ENCODE peak calls at places on chromosomes 2 and 18, in four cellular contexts. Q is GM12891, B is IMR-90, O is prostate gland. E is an unnamed sample.

GRCh38 chr2:240917009-240917683 is 11.0 kb downstream of the CROCC2 start:
- DNase-seq in Q (no peak), B (no peak), O (no peak), E (no peak)

GRCh38 chr18:60024345-60024744 is 124.5 kb downstream of the PMAIP1 start:
- DNase-seq in Q (no peak), B (no peak), O (no peak), E (no peak)

GRCh38 chr2:205483122-205483521 is 199.2 kb upstream of the NRP2 start:
- DNase-seq in Q (no peak), B (no peak), O (no peak), E (no peak)

GRCh38 chr2:128424406-128424805 is 105.7 kb upstream of the HS6ST1 start:
- DNase-seq in Q (no peak), B (no peak), O (no peak), E (no peak)

GRCh38 chr2:40466332-40466731 is 14.4 kb upstream of the SLC8A1 start:
- DNase-seq in Q (no peak), B (no peak), O (no peak), E (no peak)

GRCh38 chr2:40546792-40547191 is 94.9 kb upstream of the SLC8A1 start:
- DNase-seq in Q (no peak), B (no peak), O (no peak), E (no peak)

GRCh38 chr2:98709530-98709929 is 21.4 kb downstream of the MGAT4A start:
- DNase-seq in Q (no peak), B (no peak), O (peak), E (no peak)

GRCh38 chr2:66095820-66096219 is 339.1 kb upstream of the MEIS1 start:
- DNase-seq in Q (no peak), B (no peak), O (no peak), E (no peak)

GRCh38 chr2:3280683-3281520 is 96.7 kb downstream of the EIPR1 start:
- DNase-seq in Q (no peak), B (no peak), O (no peak), E (no peak)

GRCh38 chr2:101864426-101864825 is 127.3 kb upstream of the IL1R2 start:
- DNase-seq in Q (no peak), B (no peak), O (no peak), E (no peak)

GRCh38 chr2:65913914-65914786 is 481.8 kb upstream of the SPRED2 start:
- DNase-seq in Q (no peak), B (no peak), O (no peak), E (no peak)

GRCh38 chr2:37795938-37796337 is 124.5 kb upstream of the CDC42EP3 start:
- DNase-seq in Q (no peak), B (peak), O (no peak), E (no peak)

GRCh38 chr2:9630001-9630749 is 622 bp downstream of the YWHAQ start:
- DNase-seq in Q (peak), B (peak), O (peak), E (no peak)

GRCh38 chr2:217611056-217611455 is 391.7 kb downstream of the TNS1 start:
- DNase-seq in Q (no peak), B (no peak), O (no peak), E (no peak)

GRCh38 chr18:55252053-55252675 is 292.9 kb upstream of the CCDC68 start:
- DNase-seq in Q (no peak), B (no peak), O (no peak), E (no peak)

GRCh38 chr2:175627405-175627804 is 374.7 kb downstream of the LNPK start:
- DNase-seq in Q (no peak), B (no peak), O (no peak), E (no peak)

GRCh38 chr18:43830905-43831304 is 553.6 kb upstream of the SYT4 start:
- DNase-seq in Q (no peak), B (no peak), O (no peak), E (no peak)

GRCh38 chr2:117336496-117336895 is 478.0 kb upstream of the DDX18 start:
- DNase-seq in Q (no peak), B (no peak), O (no peak), E (no peak)

GRCh38 chr2:233061007-233061590 is 957 bp downstream of the INPP5D start:
- DNase-seq in Q (no peak), B (no peak), O (no peak), E (no peak)

GRCh38 chr2:29281585-29281984 is 166.4 kb downstream of the CLIP4 start:
- DNase-seq in Q (no peak), B (peak), O (peak), E (peak)

GRCh38 chr2:62716768-62717167 is 11.3 kb downstream of the EHBP1 start:
- DNase-seq in Q (no peak), B (no peak), O (no peak), E (no peak)

GRCh38 chr2:239716536-239717318 is 308.4 kb downstream of the NDUFA10 start:
- DNase-seq in Q (no peak), B (no peak), O (no peak), E (no peak)

GRCh38 chr2:239726631-239727181 is 298.4 kb downstream of the NDUFA10 start:
- DNase-seq in Q (no peak), B (no peak), O (no peak), E (no peak)

GRCh38 chr2:66525609-66526008 is 90.7 kb downstream of the MEIS1 start:
- DNase-seq in Q (no peak), B (no peak), O (no peak), E (no peak)

GRCh38 chr2:205806126-205806905 is 124.0 kb downstream of the NRP2 start:
- DNase-seq in Q (no peak), B (no peak), O (no peak), E (no peak)

GRCh38 chr2:219598308-219599078 is 836 bp downstream of the STK11IP start:
- DNase-seq in Q (no peak), B (no peak), O (no peak), E (no peak)

GRCh38 chr18:12478269-12479057 is 70.7 kb downstream of the PRELID3A start:
- DNase-seq in Q (no peak), B (no peak), O (no peak), E (no peak)

GRCh38 chr18:12477606-12478005 is 69.9 kb downstream of the PRELID3A start:
- DNase-seq in Q (no peak), B (no peak), O (no peak), E (no peak)

GRCh38 chr18:12476955-12477354 is 69.2 kb downstream of the PRELID3A start:
- DNase-seq in Q (no peak), B (no peak), O (no peak), E (no peak)

GRCh38 chr18:12474876-12475275 is 67.1 kb downstream of the PRELID3A start:
- DNase-seq in Q (no peak), B (peak), O (no peak), E (no peak)

GRCh38 chr18:12479982-12480381 is 72.3 kb downstream of the PRELID3A start:
- DNase-seq in Q (no peak), B (peak), O (no peak), E (no peak)
- TF ChIP-seq POLR2A in Q (no peak), B (no peak), O (no peak), E (no peak)

GRCh38 chr2:70087703-70088507 is 628 bp downstream of the PCBP1 start:
- DNase-seq in Q (no peak), B (peak), O (peak), E (no peak)
- TF ChIP-seq POLR2A in Q (peak), B (peak), O (no peak), E (peak)

DNA sequence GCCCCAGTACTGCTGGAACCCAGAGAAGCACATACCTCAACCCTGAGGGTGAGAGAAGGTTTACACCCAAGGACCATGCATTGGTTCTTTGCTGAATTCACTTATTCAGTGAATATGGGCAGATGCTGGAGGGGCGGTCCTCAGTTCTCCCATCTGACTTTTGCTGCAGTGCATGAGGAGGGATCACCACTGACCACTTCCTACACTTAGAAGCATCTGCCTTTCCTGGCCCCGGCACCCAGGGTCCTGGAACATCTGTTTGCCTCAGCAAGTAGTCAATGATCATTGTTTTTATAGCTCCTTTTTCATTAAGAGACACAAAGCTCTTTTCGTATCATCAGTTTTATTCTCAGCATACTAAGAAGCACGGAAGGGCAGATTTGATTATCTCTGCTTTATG is 211.4 kb downstream of the SH3RF3 start:
- DNase-seq in Q (no peak), B (no peak), O (no peak), E (no peak)
- TF ChIP-seq POLR2A in Q (no peak), B (no peak), O (no peak), E (no peak)

DNA sequence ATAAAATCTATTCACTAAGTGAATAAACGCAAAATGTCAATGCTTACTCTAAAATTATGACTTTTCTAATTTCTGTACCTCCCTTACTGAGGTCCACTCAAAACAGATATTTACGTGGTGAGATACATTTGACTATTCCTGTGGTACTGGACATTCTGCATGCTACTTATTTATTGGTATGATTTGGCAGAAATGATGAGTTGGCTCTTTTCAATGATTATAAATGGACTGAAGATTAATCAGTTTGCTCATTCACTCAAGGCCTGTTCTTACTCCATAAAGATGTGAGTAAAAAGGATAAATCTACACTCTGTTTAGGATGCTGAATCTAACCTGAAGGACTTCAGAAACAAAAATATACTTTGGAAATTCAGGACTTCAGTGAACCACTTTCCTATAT is 98.8 kb downstream of the OLA1 start:
- DNase-seq in Q (no peak), B (no peak), O (no peak), E (no peak)
- TF ChIP-seq POLR2A in Q (no peak), B (no peak), O (no peak), E (no peak)

GRCh38 chr2:200034816-200035215 is 79.4 kb downstream of the MAIP1 start:
- DNase-seq in Q (no peak), B (no peak), O (no peak), E (no peak)
- TF ChIP-seq POLR2A in Q (no peak), B (no peak), O (no peak), E (no peak)

GRCh38 chr18:24270937-24271380 is 126.7 kb downstream of the OSBPL1A start:
- DNase-seq in Q (no peak), B (peak), O (no peak), E (peak)

GRCh38 chr18:24268784-24269550 is 128.7 kb downstream of the OSBPL1A start:
- DNase-seq in Q (no peak), B (no peak), O (no peak), E (no peak)

GRCh38 chr18:24270358-24270936 is 127.2 kb downstream of the OSBPL1A start:
- DNase-seq in Q (no peak), B (peak), O (no peak), E (no peak)

GRCh38 chr18:24273596-24273995 is 124.0 kb downstream of the OSBPL1A start:
- DNase-seq in Q (no peak), B (peak), O (no peak), E (peak)

GRCh38 chr18:24271381-24272331 is 126.0 kb downstream of the OSBPL1A start:
- DNase-seq in Q (peak), B (peak), O (peak), E (peak)
- TF ChIP-seq POLR2A in Q (no peak), B (no peak), O (peak), E (peak)

GRCh38 chr2:64859208-64860161 is 129.7 kb upstream of the SLC1A4 start:
- DNase-seq in Q (peak), B (peak), O (peak), E (peak)
- TF ChIP-seq POLR2A in Q (peak), B (no peak), O (no peak), E (peak)

E was measured in H54.